ENCODE peak calls at places on chromosome 20, in four cellular contexts. One of them, this sample, is unnamed.

GRCh38 chr20:53080969-53081871 is 109.1 kb downstream of the TSHZ2 start:
- DNase-seq in HepG2: peak; percentile 99
- DNase-seq in SK-N-SH: no peak
- DNase-seq in GM12878: no peak
- DNase-seq in this sample: no peak

GRCh38 chr20:53623454-53624206 is 30.0 kb upstream of the ZNF217 start:
- DNase-seq in HepG2: peak; percentile 77
- DNase-seq in SK-N-SH: peak; percentile 65
- DNase-seq in GM12878: peak; percentile 60
- DNase-seq in this sample: peak; percentile 71

GRCh38 chr20:38835792-38836191 is 30.3 kb downstream of the PPP1R16B start:
- DNase-seq in HepG2: no peak
- DNase-seq in SK-N-SH: no peak
- DNase-seq in GM12878: no peak
- DNase-seq in this sample: no peak

GRCh38 chr20:19976595-19977372 is 40.4 kb upstream of the NAA20 start:
- DNase-seq in HepG2: peak; percentile 90
- DNase-seq in SK-N-SH: no peak
- DNase-seq in GM12878: no peak
- DNase-seq in this sample: peak; percentile 79

GRCh38 chr20:1108437-1108920 is 9.9 kb upstream of the PSMF1 start:
- DNase-seq in HepG2: peak; percentile 60
- DNase-seq in SK-N-SH: peak; percentile 73
- DNase-seq in GM12878: no peak
- DNase-seq in this sample: peak; percentile 75

GRCh38 chr20:10040070-10040970 is 5.5 kb downstream of the ANKEF1 start:
- DNase-seq in HepG2: peak; percentile 80
- DNase-seq in SK-N-SH: no peak
- DNase-seq in GM12878: no peak
- DNase-seq in this sample: peak; percentile 56

GRCh38 chr20:58113706-58114105 is 114.7 kb downstream of the ANKRD60 start:
- DNase-seq in HepG2: no peak
- DNase-seq in SK-N-SH: no peak
- DNase-seq in GM12878: no peak
- DNase-seq in this sample: no peak

GRCh38 chr20:17014217-17014616 is 212.6 kb upstream of the PCSK2 start:
- DNase-seq in HepG2: no peak
- DNase-seq in SK-N-SH: peak; percentile 36
- DNase-seq in GM12878: no peak
- DNase-seq in this sample: no peak

GRCh38 chr20:42530855-42531674 is 658.6 kb downstream of the PTPRT start:
- DNase-seq in HepG2: peak; percentile 35
- DNase-seq in SK-N-SH: peak; percentile 54
- DNase-seq in GM12878: no peak
- DNase-seq in this sample: peak; percentile 33

GRCh38 chr20:38294334-38294592 is 9.7 kb upstream of the BPI start:
- DNase-seq in HepG2: no peak
- DNase-seq in SK-N-SH: no peak
- DNase-seq in GM12878: no peak
- DNase-seq in this sample: no peak

GRCh38 chr20:41059236-41059635 is 30.6 kb downstream of the TOP1 start:
- DNase-seq in HepG2: no peak
- DNase-seq in SK-N-SH: no peak
- DNase-seq in GM12878: no peak
- DNase-seq in this sample: no peak

GRCh38 chr20:61882716-61883615 is 182.7 kb downstream of the TAF4 start:
- DNase-seq in HepG2: no peak
- DNase-seq in SK-N-SH: no peak
- DNase-seq in GM12878: no peak
- DNase-seq in this sample: no peak

GRCh38 chr20:38418509-38419204 is 16.5 kb downstream of the SNHG17 start:
- DNase-seq in HepG2: no peak
- DNase-seq in SK-N-SH: no peak
- DNase-seq in GM12878: no peak
- DNase-seq in this sample: no peak

GRCh38 chr20:52361650-52362049 is 170.1 kb upstream of the ZFP64 start:
- DNase-seq in HepG2: no peak
- DNase-seq in SK-N-SH: no peak
- DNase-seq in GM12878: no peak
- DNase-seq in this sample: no peak

GRCh38 chr20:11012975-11013374 is 339.2 kb upstream of the JAG1 start:
- DNase-seq in HepG2: no peak
- DNase-seq in SK-N-SH: no peak
- DNase-seq in GM12878: no peak
- DNase-seq in this sample: no peak

GRCh38 chr20:55173601-55174000 is 698.2 kb downstream of the DOK5 start:
- DNase-seq in HepG2: no peak
- DNase-seq in SK-N-SH: no peak
- DNase-seq in GM12878: no peak
- DNase-seq in this sample: no peak

GRCh38 chr20:33945391-33946079 is 48.2 kb upstream of the RALY start:
- DNase-seq in HepG2: peak; percentile 55
- DNase-seq in SK-N-SH: no peak
- DNase-seq in GM12878: no peak
- DNase-seq in this sample: no peak

GRCh38 chr20:47774081-47774777 is 11.1 kb downstream of the SULF2 start:
- DNase-seq in HepG2: no peak
- DNase-seq in SK-N-SH: peak; percentile 58
- DNase-seq in GM12878: no peak
- DNase-seq in this sample: no peak

GRCh38 chr20:61464634-61465033 is 212.6 kb downstream of the CDH4 start:
- DNase-seq in HepG2: no peak
- DNase-seq in SK-N-SH: no peak
- DNase-seq in GM12878: no peak
- DNase-seq in this sample: no peak

GRCh38 chr20:5719861-5720401 is 30.3 kb upstream of the SHLD1 start:
- DNase-seq in HepG2: peak; percentile 54
- DNase-seq in SK-N-SH: no peak
- DNase-seq in GM12878: no peak
- DNase-seq in this sample: peak; percentile 65

GRCh38 chr20:57988828-57989227 is 239.6 kb downstream of the ANKRD60 start:
- DNase-seq in HepG2: no peak
- DNase-seq in SK-N-SH: no peak
- DNase-seq in GM12878: no peak
- DNase-seq in this sample: no peak

GRCh38 chr20:18019068-18019467 is 38.6 kb downstream of the OVOL2 start:
- DNase-seq in HepG2: peak; percentile 46
- DNase-seq in SK-N-SH: peak; percentile 41
- DNase-seq in GM12878: no peak
- DNase-seq in this sample: peak; percentile 36

GRCh38 chr20:22652685-22653568 is 68.6 kb upstream of the FOXA2 start:
- DNase-seq in HepG2: no peak
- DNase-seq in SK-N-SH: no peak
- DNase-seq in GM12878: no peak
- DNase-seq in this sample: no peak

GRCh38 chr20:9978395-9979004 is 56.3 kb upstream of the ANKEF1 start:
- DNase-seq in HepG2: peak; percentile 82
- DNase-seq in SK-N-SH: peak; percentile 66
- DNase-seq in GM12878: peak; percentile 41
- DNase-seq in this sample: peak; percentile 63

GRCh38 chr20:43009497-43009896 is 180.2 kb downstream of the PTPRT start:
- DNase-seq in HepG2: no peak
- DNase-seq in SK-N-SH: no peak
- DNase-seq in GM12878: no peak
- DNase-seq in this sample: no peak

GRCh38 chr20:58229198-58229802 is 847 bp upstream of the ANKRD60 start:
- DNase-seq in HepG2: no peak
- DNase-seq in SK-N-SH: no peak
- DNase-seq in GM12878: no peak
- DNase-seq in this sample: no peak

GRCh38 chr20:47929368-47930115 is 144.3 kb upstream of the SULF2 start:
- DNase-seq in HepG2: no peak
- DNase-seq in SK-N-SH: no peak
- DNase-seq in GM12878: no peak
- DNase-seq in this sample: no peak

GRCh38 chr20:822651-823325 is 10.7 kb upstream of the FAM110A start:
- DNase-seq in HepG2: no peak
- DNase-seq in SK-N-SH: no peak
- DNase-seq in GM12878: no peak
- DNase-seq in this sample: no peak

GRCh38 chr20:62146019-62146755 is 2.6 kb downstream of the SS18L1 start:
- DNase-seq in HepG2: peak; percentile 85
- DNase-seq in SK-N-SH: no peak
- DNase-seq in GM12878: no peak
- DNase-seq in this sample: no peak

GRCh38 chr20:53773792-53774371 is 180.2 kb upstream of the ZNF217 start:
- DNase-seq in HepG2: peak; percentile 66
- DNase-seq in SK-N-SH: no peak
- DNase-seq in GM12878: no peak
- DNase-seq in this sample: peak; percentile 94

GRCh38 chr20:33839591-33839990 is 28.4 kb downstream of the CHMP4B start:
- DNase-seq in HepG2: no peak
- DNase-seq in SK-N-SH: peak; percentile 46
- DNase-seq in GM12878: no peak
- DNase-seq in this sample: no peak

GRCh38 chr20:688809-689208 is 13.2 kb upstream of the SCRT2 start:
- DNase-seq in HepG2: peak; percentile 41
- DNase-seq in SK-N-SH: peak; percentile 54
- DNase-seq in GM12878: no peak
- DNase-seq in this sample: no peak

DNA sequence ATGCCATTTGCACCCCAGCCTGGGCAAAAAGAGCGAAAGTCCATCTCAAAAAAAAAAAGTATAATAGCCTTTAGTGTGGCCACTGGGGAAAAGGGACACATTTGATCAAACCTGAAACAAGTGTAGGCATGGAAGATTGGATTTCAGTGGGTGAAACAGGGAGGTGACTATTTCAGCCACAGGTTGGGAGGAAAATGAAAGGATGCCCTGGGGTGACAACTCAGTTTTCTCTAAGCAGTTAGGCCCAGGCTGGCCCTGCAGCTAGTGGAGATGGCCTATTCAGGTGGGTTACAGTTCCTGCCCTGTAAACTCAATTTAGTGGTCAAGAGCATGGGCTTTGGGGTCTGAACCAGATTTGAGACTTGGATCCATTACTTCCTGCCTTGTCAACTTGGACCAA is 36.4 kb downstream of the SPATA2 start:
- DNase-seq in HepG2: no peak
- DNase-seq in SK-N-SH: no peak
- DNase-seq in GM12878: no peak
- DNase-seq in this sample: no peak
- TF ChIP-seq PBX3 in HepG2: no peak
- TF ChIP-seq PBX3 in SK-N-SH: no peak
- TF ChIP-seq PBX3 in GM12878: no peak
- TF ChIP-seq PBX3 in this sample: no peak

GRCh38 chr20:3685341-3685740 is 3.5 kb upstream of the ADAM33 start:
- DNase-seq in HepG2: no peak
- DNase-seq in SK-N-SH: no peak
- DNase-seq in GM12878: no peak
- DNase-seq in this sample: no peak
- TF ChIP-seq PBX3 in HepG2: no peak
- TF ChIP-seq PBX3 in SK-N-SH: no peak
- TF ChIP-seq PBX3 in GM12878: no peak
- TF ChIP-seq PBX3 in this sample: no peak

GRCh38 chr20:39876974-39877615 is 811.9 kb downstream of the MAFB start:
- DNase-seq in HepG2: no peak
- DNase-seq in SK-N-SH: peak; percentile 12
- DNase-seq in GM12878: no peak
- DNase-seq in this sample: no peak
- TF ChIP-seq PBX3 in HepG2: no peak
- TF ChIP-seq PBX3 in SK-N-SH: no peak
- TF ChIP-seq PBX3 in GM12878: no peak
- TF ChIP-seq PBX3 in this sample: no peak

GRCh38 chr20:8078528-8078914 is 53.5 kb upstream of the PLCB1 start:
- DNase-seq in HepG2: no peak
- DNase-seq in SK-N-SH: no peak
- DNase-seq in GM12878: no peak
- DNase-seq in this sample: peak; percentile 42

GRCh38 chr20:8076505-8077498 is 55.3 kb upstream of the PLCB1 start:
- DNase-seq in HepG2: no peak
- DNase-seq in SK-N-SH: no peak
- DNase-seq in GM12878: no peak
- DNase-seq in this sample: no peak

GRCh38 chr20:8074931-8075330 is 55.4 kb upstream of the TMX4 start:
- DNase-seq in HepG2: no peak
- DNase-seq in SK-N-SH: no peak
- DNase-seq in GM12878: no peak
- DNase-seq in this sample: no peak

DNA sequence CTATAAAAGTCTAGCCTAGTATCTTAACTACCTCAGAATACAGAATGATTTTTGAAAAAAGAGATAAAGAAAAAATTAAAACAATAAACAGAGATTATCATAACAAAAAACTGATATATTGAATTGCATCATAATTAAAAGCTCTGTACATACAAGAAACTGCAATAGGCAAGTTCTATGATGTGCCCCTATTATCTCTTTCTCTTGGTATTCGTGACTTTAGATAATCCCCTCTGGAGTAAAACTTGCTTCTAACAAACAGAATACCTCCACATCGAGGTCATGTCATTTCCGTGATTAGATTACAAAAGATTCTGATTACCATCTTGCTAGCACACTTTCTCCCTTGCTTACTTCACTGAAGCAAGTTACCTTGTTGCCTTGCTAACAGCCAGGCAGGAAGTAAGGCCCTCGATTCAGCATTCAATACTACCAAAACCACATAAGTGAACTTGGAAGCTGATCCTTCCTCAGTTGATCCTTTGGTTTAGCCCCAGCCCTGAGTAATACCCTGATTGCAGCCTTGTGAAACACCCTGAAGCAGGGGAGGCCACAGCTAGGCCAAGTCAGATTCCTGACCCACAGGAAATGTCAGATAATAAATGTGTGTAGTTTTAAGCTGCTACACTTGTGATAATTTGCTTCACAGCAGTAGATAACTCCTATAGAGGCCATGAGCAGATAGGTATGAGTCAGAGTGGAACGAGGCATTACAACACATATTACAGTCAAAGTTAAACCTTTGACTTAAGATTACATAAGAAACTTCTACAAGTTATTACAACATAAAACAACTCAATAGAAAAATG is 53.7 kb upstream of the TMX4 start:
- DNase-seq in HepG2: peak; percentile 29
- DNase-seq in SK-N-SH: no peak
- DNase-seq in GM12878: no peak
- DNase-seq in this sample: peak; percentile 10
- TF ChIP-seq PBX3 in HepG2: no peak
- TF ChIP-seq PBX3 in SK-N-SH: no peak
- TF ChIP-seq PBX3 in GM12878: no peak
- TF ChIP-seq PBX3 in this sample: no peak

DNA sequence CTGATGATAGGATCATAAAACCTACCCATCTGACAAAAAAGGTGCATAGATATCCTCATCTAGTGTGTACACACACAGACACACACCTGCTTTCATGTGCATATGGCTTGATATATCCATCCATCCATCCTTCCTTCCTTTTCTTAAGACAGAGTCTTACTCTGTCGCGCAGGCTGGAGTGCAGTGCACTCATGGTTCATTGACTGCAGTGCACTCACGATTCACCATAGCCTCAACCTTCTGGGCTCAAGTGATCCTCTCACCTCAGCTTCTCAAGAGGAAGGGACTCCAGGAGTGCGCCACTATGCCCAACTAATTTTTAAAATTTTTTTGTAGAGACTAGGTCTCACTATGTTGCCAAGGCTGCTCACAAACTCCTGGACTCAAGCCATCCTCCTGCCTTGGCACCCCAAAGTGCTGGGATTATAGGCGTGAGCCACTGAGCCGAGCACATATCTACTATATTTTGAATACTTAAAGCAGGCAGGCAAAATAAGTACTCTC is 27.1 kb downstream of the ADNP start:
- DNase-seq in HepG2: no peak
- DNase-seq in SK-N-SH: no peak
- DNase-seq in GM12878: no peak
- DNase-seq in this sample: no peak
- TF ChIP-seq PBX3 in HepG2: no peak
- TF ChIP-seq PBX3 in SK-N-SH: no peak
- TF ChIP-seq PBX3 in GM12878: no peak
- TF ChIP-seq PBX3 in this sample: no peak